ENCODE peak calls at places on chromosome 17, in six cellular contexts. N, I, X, S, D and W are unnamed samples. For H3K27me3, the result is how much of the 10 kb centered on the place peaks cover.

GRCh38 chr17:46795379-46795952 is 23.0 kb downstream of the WNT3 start:
- DNase-seq in N (no peak), I (peak), X (no peak), S (no peak), D (no peak), W (no peak)

GRCh38 chr17:59149051-59149450 is 5.9 kb downstream of the SKA2 start:
- DNase-seq in N (no peak), I (no peak), X (no peak), S (no peak), D (no peak), W (no peak)

GRCh38 chr17:16988749-16989229 is 16.9 kb upstream of the TNFRSF13B start:
- DNase-seq in N (peak), I (no peak), X (peak), S (no peak), D (no peak), W (no peak)

GRCh38 chr17:82937411-82938371 is 97.9 kb upstream of the ZNF750 start:
- DNase-seq in N (peak), I (no peak), X (peak), S (no peak), D (peak), W (peak)

GRCh38 chr17:28524476-28525415 is 18.6 kb downstream of the FOXN1 start:
- DNase-seq in N (peak), I (no peak), X (no peak), S (peak), D (no peak), W (peak)

GRCh38 chr17:58191259-58191896 is 1.1 kb upstream of the EPX start:
- DNase-seq in N (no peak), I (no peak), X (peak), S (no peak), D (no peak), W (no peak)

GRCh38 chr17:1107777-1108559 is 71.8 kb downstream of the ABR start:
- DNase-seq in N (peak), I (no peak), X (no peak), S (no peak), D (no peak), W (no peak)

GRCh38 chr17:73814070-73814469 is 169.8 kb upstream of the SDK2 start:
- DNase-seq in N (no peak), I (no peak), X (no peak), S (no peak), D (no peak), W (no peak)

GRCh38 chr17:74737299-74738050 is 419 bp downstream of the RAB37 start:
- DNase-seq in N (peak), I (peak), X (no peak), S (no peak), D (no peak), W (no peak)

GRCh38 chr17:72602517-72603345 is 481.9 kb downstream of the SOX9 start:
- DNase-seq in N (peak), I (peak), X (no peak), S (no peak), D (no peak), W (peak)

GRCh38 chr17:72580321-72581127 is 459.7 kb downstream of the SOX9 start:
- DNase-seq in N (peak), I (no peak), X (no peak), S (peak), D (no peak), W (peak)

GRCh38 chr17:81093576-81094223 is 58.7 kb downstream of the BAIAP2 start:
- DNase-seq in N (no peak), I (no peak), X (no peak), S (no peak), D (no peak), W (no peak)

GRCh38 chr17:44933824-44934744 is 13.5 kb downstream of the KIF18B start:
- DNase-seq in N (no peak), I (no peak), X (peak), S (no peak), D (no peak), W (no peak)

GRCh38 chr17:42179911-42180410 is 981 bp downstream of the KCNH4 start:
- DNase-seq in N (peak), I (no peak), X (no peak), S (peak), D (no peak), W (peak)

GRCh38 chr17:27408891-27409290 is 47.4 kb upstream of the KSR1 start:
- DNase-seq in N (no peak), I (no peak), X (no peak), S (no peak), D (no peak), W (peak)

GRCh38 chr17:42284020-42284369 is 4.3 kb upstream of the STAT5A start:
- DNase-seq in N (no peak), I (no peak), X (peak), S (no peak), D (peak), W (no peak)

GRCh38 chr17:71180801-71181385 is 939.9 kb upstream of the SOX9 start:
- DNase-seq in N (peak), I (no peak), X (peak), S (peak), D (no peak), W (no peak)

GRCh38 chr17:39143552-39144093 is 7.8 kb downstream of the PLXDC1 start:
- DNase-seq in N (no peak), I (no peak), X (peak), S (no peak), D (no peak), W (no peak)

GRCh38 chr17:62727916-62728672 is 80.0 kb downstream of the MARCHF10 start:
- DNase-seq in N (no peak), I (no peak), X (peak), S (no peak), D (no peak), W (no peak)

GRCh38 chr17:47304191-47304590 is 19.6 kb upstream of the EFCAB13 start:
- DNase-seq in N (no peak), I (no peak), X (no peak), S (no peak), D (no peak), W (no peak)

GRCh38 chr17:63984651-63985386 is 12.1 kb upstream of the SCN4A start:
- DNase-seq in N (peak), I (peak), X (no peak), S (no peak), D (no peak), W (peak)

GRCh38 chr17:29582767-29583166 is 6.7 kb downstream of the GIT1 start:
- DNase-seq in N (no peak), I (no peak), X (no peak), S (no peak), D (no peak), W (no peak)

GRCh38 chr17:79915850-79916430 is 76.7 kb upstream of the CBX4 start:
- DNase-seq in N (peak), I (peak), X (no peak), S (no peak), D (no peak), W (peak)

GRCh38 chr17:39196820-39197331 is 593 bp downstream of the CACNB1 start:
- DNase-seq in N (peak), I (no peak), X (no peak), S (no peak), D (peak), W (no peak)

GRCh38 chr17:43552229-43552837 is 6.2 kb upstream of the ETV4 start:
- DNase-seq in N (peak), I (no peak), X (no peak), S (no peak), D (no peak), W (no peak)

GRCh38 chr17:3888343-3889171 is 4.3 kb downstream of the CAMKK1 start:
- DNase-seq in N (peak), I (peak), X (peak), S (peak), D (peak), W (peak)

GRCh38 chr17:82215095-82215971 is 2.7 kb upstream of the CCDC57 start:
- DNase-seq in N (no peak), I (no peak), X (peak), S (no peak), D (no peak), W (no peak)

GRCh38 chr17:81866440-81867122 is 4.6 kb downstream of the ARHGDIA start:
- DNase-seq in N (no peak), I (no peak), X (no peak), S (no peak), D (no peak), W (no peak)

GRCh38 chr17:2964831-2965230 is 98.6 kb downstream of the OR1D5 start:
- DNase-seq in N (no peak), I (no peak), X (no peak), S (no peak), D (no peak), W (no peak)

GRCh38 chr17:17645961-17646360 is 35.3 kb upstream of the RAI1 start:
- DNase-seq in N (no peak), I (no peak), X (no peak), S (no peak), D (no peak), W (no peak)

GRCh38 chr17:975321-975982 is 4.1 kb downstream of the NXN start:
- DNase-seq in N (no peak), I (no peak), X (no peak), S (no peak), D (no peak), W (no peak)

GRCh38 chr17:81137248-81137647 is 28.1 kb upstream of the PVALEF start:
- DNase-seq in N (no peak), I (no peak), X (no peak), S (no peak), D (no peak), W (no peak)

GRCh38 chr17:83203073-83203471 is 123.7 kb downstream of the METRNL start:
- DNase-seq in N (peak), I (no peak), X (peak), S (peak), D (peak), W (peak)

GRCh38 chr17:44558349-44559287 is 1.3 kb downstream of the FZD2 start:
- DNase-seq in N (no peak), I (no peak), X (peak), S (no peak), D (no peak), W (no peak)

GRCh38 chr17:33142703-33143299 is 150.3 kb downstream of the ASIC2 start:
- DNase-seq in N (no peak), I (no peak), X (no peak), S (no peak), D (no peak), W (no peak)

GRCh38 chr17:27631409-27631755 is 394 bp downstream of the LGALS9 start:
- DNase-seq in N (no peak), I (no peak), X (no peak), S (no peak), D (no peak), W (no peak)

GRCh38 chr17:17809527-17810373 is 27.0 kb downstream of the SREBF1 start:
- DNase-seq in N (no peak), I (no peak), X (peak), S (peak), D (no peak), W (no peak)

GRCh38 chr17:36743130-36743529 is 141.7 kb downstream of the MRM1 start:
- DNase-seq in N (no peak), I (no peak), X (no peak), S (no peak), D (no peak), W (no peak)

GRCh38 chr17:61401280-61402072 is 1.8 kb downstream of the TBX2 start:
- DNase-seq in N (no peak), I (no peak), X (no peak), S (no peak), D (no peak), W (no peak)

GRCh38 chr17:61402978-61403845 is 3.6 kb downstream of the TBX2 start:
- DNase-seq in N (no peak), I (no peak), X (no peak), S (no peak), D (no peak), W (no peak)

GRCh38 chr17:61400786-61401279 is 1.2 kb downstream of the TBX2 start:
- DNase-seq in N (no peak), I (no peak), X (peak), S (no peak), D (no peak), W (no peak)

GRCh38 chr17:61400058-61400785 is 579 bp downstream of the TBX2 start:
- DNase-seq in N (no peak), I (no peak), X (peak), S (no peak), D (no peak), W (no peak)

DNA sequence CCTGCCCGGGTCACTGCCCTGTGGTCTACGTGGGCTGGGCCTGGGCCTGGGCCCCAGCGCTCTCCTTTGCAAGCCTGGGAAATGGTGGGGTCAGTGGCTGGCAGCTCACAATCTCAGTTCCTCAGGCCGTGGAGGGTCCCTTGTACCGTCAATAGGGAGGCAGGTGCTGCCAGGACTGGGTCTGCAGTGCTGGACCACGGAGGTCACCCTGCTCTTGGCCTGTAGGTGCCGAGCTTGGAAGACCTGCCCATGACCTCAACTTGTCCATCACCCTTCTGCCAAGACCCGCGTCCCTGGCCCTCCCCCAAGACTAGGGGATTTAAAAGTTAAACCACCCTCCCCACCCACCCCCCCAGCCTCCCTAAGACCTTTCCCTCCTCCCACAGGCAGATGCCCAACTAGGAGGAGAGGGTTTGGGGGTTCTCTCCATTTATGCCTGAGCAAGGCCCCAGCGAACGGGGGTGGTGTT is 2.5 kb downstream of the TBX2 start:
- DNase-seq in N (no peak), I (no peak), X (peak), S (no peak), D (no peak), W (no peak)
- H3K27me3 ChIP-seq in N (half or more), I (under half), X (half or more), S (under half), D (half or more), W (half or more)

GRCh38 chr17:18987862-18988545 is 16.6 kb downstream of the FAM83G start:
- DNase-seq in N (no peak), I (no peak), X (no peak), S (peak), D (no peak), W (peak)
- TF ChIP-seq POLR2A in N (no peak), I (no peak), X (no peak), S (no peak), D (no peak), W (no peak)

GRCh38 chr17:75823257-75824041 is 20.8 kb downstream of the UNC13D start:
- DNase-seq in N (no peak), I (no peak), X (no peak), S (no peak), D (peak), W (no peak)

GRCh38 chr17:75825748-75826370 is 18.3 kb downstream of the UNC13D start:
- DNase-seq in N (no peak), I (no peak), X (no peak), S (no peak), D (no peak), W (no peak)

GRCh38 chr17:75826561-75827290 is 17.5 kb downstream of the UNC13D start:
- DNase-seq in N (no peak), I (no peak), X (no peak), S (no peak), D (peak), W (no peak)

GRCh38 chr17:75824050-75824552 is 20.1 kb downstream of the UNC13D start:
- DNase-seq in N (no peak), I (no peak), X (no peak), S (no peak), D (no peak), W (no peak)

DNA sequence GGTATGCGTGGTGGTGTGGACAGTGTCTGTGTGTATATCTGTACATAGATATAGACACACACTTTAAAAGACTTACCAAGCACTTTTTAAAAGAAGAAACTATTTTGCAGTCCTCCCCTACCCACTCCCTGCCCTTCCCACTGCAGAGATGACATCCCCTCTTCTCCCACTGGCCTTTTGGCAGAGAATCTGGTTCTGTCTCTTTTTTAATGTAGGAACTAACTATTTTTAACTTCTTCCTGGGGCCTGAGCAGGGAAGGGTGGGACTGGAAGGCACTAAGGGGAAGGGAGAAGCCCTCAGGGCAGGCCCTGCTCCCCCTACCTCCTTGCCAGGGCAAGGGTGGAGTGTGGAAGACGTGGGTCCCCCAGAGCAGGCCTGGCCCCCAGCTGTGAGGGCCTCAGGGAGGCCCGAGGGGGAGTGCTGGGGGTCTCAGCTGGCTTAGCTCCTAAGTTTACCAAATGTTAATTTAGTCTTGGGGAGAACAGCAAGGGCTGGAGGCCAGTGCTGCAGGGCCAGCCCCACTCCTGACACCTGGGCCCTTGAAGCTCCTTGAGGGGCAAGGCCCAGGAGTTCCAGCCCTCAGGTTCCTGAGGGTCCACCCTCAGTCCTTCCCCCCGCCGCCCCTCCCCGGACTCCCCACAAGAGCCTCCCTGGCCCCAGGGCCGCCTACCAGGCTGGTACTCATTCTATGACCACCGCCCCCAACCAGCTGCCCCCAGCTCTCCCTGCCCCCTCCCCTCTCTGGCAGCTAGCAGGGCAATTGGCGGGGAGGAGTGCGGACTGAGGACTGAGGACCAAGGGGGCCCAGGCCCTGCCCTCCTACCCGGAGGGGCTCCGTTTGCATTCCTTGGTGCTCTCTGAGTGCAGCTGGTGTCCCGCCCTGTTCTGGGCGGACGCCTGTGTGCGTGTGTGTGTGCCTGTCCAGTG is 19.3 kb downstream of the UNC13D start:
- DNase-seq in N (no peak), I (no peak), X (peak), S (no peak), D (peak), W (no peak)
- TF ChIP-seq POLR2AphosphoS5 in N (no peak), I (no peak), X (no peak), S (no peak), D (no peak), W (no peak)

GRCh38 chr17:49969794-49970389 is 902 bp downstream of the DLX4 start:
- DNase-seq in N (no peak), I (no peak), X (no peak), S (no peak), D (no peak), W (no peak)

GRCh38 chr17:49971848-49972485 is 3.0 kb downstream of the DLX4 start:
- DNase-seq in N (no peak), I (no peak), X (no peak), S (no peak), D (no peak), W (no peak)

GRCh38 chr17:49971199-49971847 is 2.3 kb downstream of the DLX4 start:
- DNase-seq in N (no peak), I (no peak), X (no peak), S (no peak), D (no peak), W (no peak)

GRCh38 chr17:49969134-49969759 is at the start of gene DLX4:
- DNase-seq in N (no peak), I (no peak), X (no peak), S (no peak), D (no peak), W (no peak)

GRCh38 chr17:49970498-49970897 is 1.5 kb downstream of the DLX4 start:
- DNase-seq in N (no peak), I (no peak), X (no peak), S (no peak), D (no peak), W (no peak)
- H3K27me3 ChIP-seq in N (half or more), I (under half), X (half or more), S (under half), D (half or more), W (under half)

GRCh38 chr17:78724999-78725398 is 57.1 kb downstream of the CYTH1 start:
- DNase-seq in N (no peak), I (no peak), X (no peak), S (no peak), D (no peak), W (no peak)
- TF ChIP-seq POLR2A in N (no peak), I (no peak), X (no peak), S (no peak), D (no peak), W (no peak)

GRCh38 chr17:50661795-50662391 is 27.2 kb downstream of the ABCC3 start:
- DNase-seq in N (peak), I (peak), X (peak), S (peak), D (no peak), W (peak)
- TF ChIP-seq POLR2AphosphoS5 in N (peak), I (peak), X (peak), S (peak), D (no peak), W (peak)

GRCh38 chr17:49472527-49472926 is 22.6 kb upstream of the NGFR start:
- DNase-seq in N (no peak), I (no peak), X (no peak), S (no peak), D (no peak), W (no peak)
- H3K27me3 ChIP-seq in N (half or more), I (under half), X (under half), S (under half), D (half or more), W (under half)